ENCODE peak calls at places on chromosomes 5 and 9, in four cellular contexts. One of them, this sample, is unnamed.

GRCh38 chr9:94937214-94937903 is 210.9 kb downstream of the AOPEP start:
- DNase-seq in psoas muscle: no peak
- DNase-seq in HL-60: no peak
- DNase-seq in OCI-LY7: no peak
- DNase-seq in this sample: no peak

GRCh38 chr9:121886759-121887485 is 206.2 kb downstream of the TTLL11 start:
- DNase-seq in psoas muscle: no peak
- DNase-seq in HL-60: no peak
- DNase-seq in OCI-LY7: no peak
- DNase-seq in this sample: peak

GRCh38 chr5:76782444-76782843 is 36.4 kb upstream of the F2RL1 start:
- DNase-seq in OCI-LY7: no peak
- DNase-seq in psoas muscle: no peak
- DNase-seq in HL-60: no peak
- DNase-seq in this sample: no peak

GRCh38 chr9:110047955-110048472 is 159.9 kb downstream of the C9orf152 start:
- DNase-seq in HL-60: peak
- DNase-seq in psoas muscle: peak
- DNase-seq in OCI-LY7: peak
- DNase-seq in this sample: no peak

GRCh38 chr9:131728961-131729360 is 10.9 kb downstream of the RAPGEF1 start:
- DNase-seq in OCI-LY7: peak
- DNase-seq in HL-60: peak
- DNase-seq in psoas muscle: no peak
- DNase-seq in this sample: peak

GRCh38 chr5:112232651-112233050 is 186.4 kb downstream of the EPB41L4A start:
- DNase-seq in OCI-LY7: no peak
- DNase-seq in HL-60: no peak
- DNase-seq in psoas muscle: no peak
- DNase-seq in this sample: no peak

GRCh38 chr5:154215531-154215930 is 25.0 kb downstream of the GALNT10 start:
- DNase-seq in HL-60: no peak
- DNase-seq in psoas muscle: no peak
- DNase-seq in OCI-LY7: no peak
- DNase-seq in this sample: no peak

GRCh38 chr5:103259705-103260355 is 1.3 kb downstream of the MACIR start:
- DNase-seq in HL-60: no peak
- DNase-seq in OCI-LY7: no peak
- DNase-seq in psoas muscle: no peak
- DNase-seq in this sample: no peak

GRCh38 chr9:35069020-35069419 is 3.4 kb downstream of the VCP start:
- DNase-seq in OCI-LY7: no peak
- DNase-seq in HL-60: no peak
- DNase-seq in psoas muscle: no peak
- DNase-seq in this sample: no peak

GRCh38 chr5:174596429-174596828 is 128.0 kb upstream of the MSX2 start:
- DNase-seq in OCI-LY7: no peak
- DNase-seq in psoas muscle: no peak
- DNase-seq in HL-60: no peak
- DNase-seq in this sample: no peak

GRCh38 chr5:173592050-173592669 is 24.3 kb downstream of the BOD1 start:
- DNase-seq in OCI-LY7: peak
- DNase-seq in HL-60: peak
- DNase-seq in psoas muscle: no peak
- DNase-seq in this sample: peak

GRCh38 chr9:35598863-35599590 is 6.0 kb upstream of the TESK1 start:
- DNase-seq in OCI-LY7: peak
- DNase-seq in psoas muscle: no peak
- DNase-seq in HL-60: no peak
- DNase-seq in this sample: no peak

GRCh38 chr5:129951039-129951438 is 46.8 kb downstream of the CHSY3 start:
- DNase-seq in OCI-LY7: no peak
- DNase-seq in HL-60: no peak
- DNase-seq in psoas muscle: no peak
- DNase-seq in this sample: no peak

GRCh38 chr5:168654225-168654624 is 75.1 kb upstream of the PANK3 start:
- DNase-seq in psoas muscle: peak
- DNase-seq in OCI-LY7: no peak
- DNase-seq in HL-60: no peak
- DNase-seq in this sample: no peak

GRCh38 chr5:142605649-142606048 is 80.2 kb downstream of the FGF1 start:
- DNase-seq in OCI-LY7: no peak
- DNase-seq in psoas muscle: no peak
- DNase-seq in HL-60: no peak
- DNase-seq in this sample: no peak

GRCh38 chr5:1003296-1003937 is 5.2 kb upstream of the NKD2 start:
- DNase-seq in HL-60: no peak
- DNase-seq in OCI-LY7: no peak
- DNase-seq in psoas muscle: no peak
- DNase-seq in this sample: no peak

GRCh38 chr9:134897584-134898170 is 17.1 kb downstream of the FCN2 start:
- DNase-seq in OCI-LY7: no peak
- DNase-seq in psoas muscle: no peak
- DNase-seq in HL-60: no peak
- DNase-seq in this sample: no peak

GRCh38 chr5:29054282-29054681 is 2015.9 kb upstream of the CDH9 start:
- DNase-seq in psoas muscle: no peak
- DNase-seq in HL-60: no peak
- DNase-seq in OCI-LY7: no peak
- DNase-seq in this sample: no peak

GRCh38 chr5:81717221-81717620 is 33.7 kb downstream of the SSBP2 start:
- DNase-seq in psoas muscle: no peak
- DNase-seq in OCI-LY7: no peak
- DNase-seq in HL-60: no peak
- DNase-seq in this sample: no peak

GRCh38 chr5:132095077-132095744 is 21.6 kb downstream of the CSF2 start:
- DNase-seq in psoas muscle: no peak
- DNase-seq in HL-60: no peak
- DNase-seq in OCI-LY7: no peak
- DNase-seq in this sample: no peak

GRCh38 chr9:76846307-76846706 is 59.6 kb downstream of the PRUNE2 start:
- DNase-seq in psoas muscle: no peak
- DNase-seq in OCI-LY7: no peak
- DNase-seq in HL-60: no peak
- DNase-seq in this sample: no peak

GRCh38 chr9:76379494-76379893 is 14.7 kb downstream of the RFK start:
- DNase-seq in psoas muscle: no peak
- DNase-seq in HL-60: no peak
- DNase-seq in OCI-LY7: no peak
- DNase-seq in this sample: no peak

GRCh38 chr5:55868846-55869245 is 17.7 kb downstream of the IL31RA start:
- DNase-seq in psoas muscle: peak
- DNase-seq in HL-60: no peak
- DNase-seq in OCI-LY7: no peak
- DNase-seq in this sample: no peak

GRCh38 chr5:40442346-40442745 is 237.4 kb upstream of the PTGER4 start:
- DNase-seq in HL-60: peak
- DNase-seq in OCI-LY7: no peak
- DNase-seq in psoas muscle: no peak
- DNase-seq in this sample: no peak

GRCh38 chr5:3022665-3023064 is 271.2 kb upstream of the IRX2 start:
- DNase-seq in OCI-LY7: no peak
- DNase-seq in psoas muscle: no peak
- DNase-seq in HL-60: no peak
- DNase-seq in this sample: no peak

GRCh38 chr9:101381118-101381517 is 3.7 kb downstream of the BAAT start:
- DNase-seq in OCI-LY7: no peak
- DNase-seq in psoas muscle: no peak
- DNase-seq in HL-60: no peak
- DNase-seq in this sample: no peak

GRCh38 chr5:59171131-59171530 is 588.3 kb downstream of the RAB3C start:
- DNase-seq in OCI-LY7: no peak
- DNase-seq in psoas muscle: no peak
- DNase-seq in HL-60: no peak
- DNase-seq in this sample: no peak

GRCh38 chr5:59169768-59170150 is 586.9 kb downstream of the RAB3C start:
- DNase-seq in psoas muscle: no peak
- DNase-seq in HL-60: no peak
- DNase-seq in OCI-LY7: no peak
- DNase-seq in this sample: no peak

GRCh38 chr5:59164041-59164830 is 581.4 kb downstream of the RAB3C start:
- DNase-seq in OCI-LY7: no peak
- DNase-seq in psoas muscle: no peak
- DNase-seq in HL-60: no peak
- DNase-seq in this sample: no peak

GRCh38 chr5:59173568-59173967 is 590.7 kb downstream of the RAB3C start:
- DNase-seq in HL-60: peak
- DNase-seq in OCI-LY7: no peak
- DNase-seq in psoas muscle: no peak
- DNase-seq in this sample: no peak

GRCh38 chr5:59169101-59169767 is 586.4 kb downstream of the RAB3C start:
- DNase-seq in OCI-LY7: no peak
- DNase-seq in psoas muscle: no peak
- DNase-seq in HL-60: no peak
- DNase-seq in this sample: no peak
- H3K4me3 ChIP-seq in OCI-LY7: no peak
- H3K4me3 ChIP-seq in psoas muscle: no peak
- H3K4me3 ChIP-seq in HL-60: no peak
- H3K4me3 ChIP-seq in this sample: no peak

GRCh38 chr5:35617060-35617434 is 616 bp upstream of the SPEF2 start:
- DNase-seq in OCI-LY7: no peak
- DNase-seq in HL-60: no peak
- DNase-seq in psoas muscle: no peak
- DNase-seq in this sample: no peak
- H3K4me3 ChIP-seq in OCI-LY7: no peak
- H3K4me3 ChIP-seq in HL-60: peak
- H3K4me3 ChIP-seq in psoas muscle: peak
- H3K4me3 ChIP-seq in this sample: peak

DNA sequence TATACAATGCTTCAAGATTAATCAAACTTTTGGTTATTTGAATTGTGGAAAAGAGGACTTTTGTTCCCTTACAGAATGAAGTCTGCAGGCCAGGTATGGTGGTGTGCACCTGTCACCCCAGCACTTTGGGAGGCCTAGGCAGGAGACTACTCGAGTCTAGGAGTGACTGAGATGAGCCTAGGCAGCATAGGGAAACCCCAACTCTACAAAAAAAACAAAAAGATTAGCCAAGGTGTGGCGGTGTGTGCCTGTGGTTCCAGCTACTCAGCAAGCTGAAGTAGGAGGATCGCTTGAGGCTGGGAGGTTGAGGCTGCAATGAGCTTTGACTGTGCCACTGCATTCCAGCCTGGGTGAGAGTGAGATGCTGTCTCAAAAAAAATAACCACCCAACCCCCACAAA is 9.3 kb downstream of the CCNH start:
- DNase-seq in OCI-LY7: no peak
- DNase-seq in psoas muscle: no peak
- DNase-seq in HL-60: no peak
- DNase-seq in this sample: no peak
- H3K4me3 ChIP-seq in OCI-LY7: no peak
- H3K4me3 ChIP-seq in psoas muscle: no peak
- H3K4me3 ChIP-seq in HL-60: no peak
- H3K4me3 ChIP-seq in this sample: no peak

DNA sequence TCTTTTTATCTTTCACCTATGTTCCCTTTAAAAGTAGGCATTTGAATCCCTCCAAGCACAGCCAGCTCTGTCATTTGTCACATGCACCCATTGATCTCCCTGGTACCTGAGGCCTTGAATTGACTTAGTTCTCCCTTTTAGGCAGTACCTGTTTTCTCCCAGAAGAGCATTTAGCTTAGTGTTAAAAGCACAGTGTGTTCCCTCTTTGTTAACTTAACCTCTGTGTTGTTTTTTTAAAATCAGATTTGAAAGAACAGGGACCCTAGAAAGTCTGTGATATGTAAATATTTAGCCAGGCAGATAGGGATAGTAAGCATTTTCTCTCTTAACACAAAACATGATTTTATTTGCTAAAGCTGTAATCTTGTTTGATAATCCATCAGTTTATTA is 113.8 kb upstream of the SPATA31D4 start:
- DNase-seq in HL-60: no peak
- DNase-seq in OCI-LY7: no peak
- DNase-seq in psoas muscle: no peak
- DNase-seq in this sample: no peak
- H3K4me3 ChIP-seq in HL-60: no peak
- H3K4me3 ChIP-seq in OCI-LY7: no peak
- H3K4me3 ChIP-seq in psoas muscle: no peak
- H3K4me3 ChIP-seq in this sample: no peak